ENCODE peak calls at places on chromosomes 5 and 9, in four cellular contexts. One of them, this sample, is unnamed.

GRCh38 chr5:157535042-157535865 is 40.3 kb downstream of the ADAM19 start:
- DNase-seq in HepG2: peak
- DNase-seq in K562: peak
- DNase-seq in HCT116: no peak
- DNase-seq in this sample: no peak

GRCh38 chr9:129282308-129283211 is 104.5 kb upstream of the IER5L start:
- DNase-seq in K562: no peak
- DNase-seq in HepG2: peak
- DNase-seq in HCT116: no peak
- DNase-seq in this sample: no peak

GRCh38 chr9:80899208-80899607 is 790.1 kb downstream of the TLE1 start:
- DNase-seq in HepG2: no peak
- DNase-seq in HCT116: no peak
- DNase-seq in K562: no peak
- DNase-seq in this sample: no peak

GRCh38 chr9:8679405-8679951 is 879.9 kb upstream of the DMAC1 start:
- DNase-seq in K562: no peak
- DNase-seq in HCT116: no peak
- DNase-seq in HepG2: no peak
- DNase-seq in this sample: no peak

GRCh38 chr5:81409845-81410369 is 16.0 kb upstream of the ACOT12 start:
- DNase-seq in HCT116: no peak
- DNase-seq in K562: no peak
- DNase-seq in HepG2: no peak
- DNase-seq in this sample: no peak

GRCh38 chr9:132164604-132165362 is 2.9 kb downstream of the NTNG2 start:
- DNase-seq in HCT116: no peak
- DNase-seq in K562: no peak
- DNase-seq in HepG2: peak
- DNase-seq in this sample: no peak

GRCh38 chr9:86591472-86591871 is 237.3 kb upstream of the TUT7 start:
- DNase-seq in HepG2: no peak
- DNase-seq in K562: no peak
- DNase-seq in HCT116: no peak
- DNase-seq in this sample: no peak

GRCh38 chr5:32814141-32814540 is 103.0 kb downstream of the NPR3 start:
- DNase-seq in K562: no peak
- DNase-seq in HepG2: no peak
- DNase-seq in HCT116: no peak
- DNase-seq in this sample: no peak

GRCh38 chr5:127001621-127002296 is 28.6 kb downstream of the MARCHF3 start:
- DNase-seq in HCT116: no peak
- DNase-seq in K562: no peak
- DNase-seq in HepG2: no peak
- DNase-seq in this sample: no peak

GRCh38 chr9:112041536-112042243 is 133.4 kb downstream of the SUSD1 start:
- DNase-seq in K562: no peak
- DNase-seq in HepG2: peak
- DNase-seq in HCT116: peak
- DNase-seq in this sample: peak

GRCh38 chr5:14270212-14270702 is 127.1 kb downstream of the TRIO start:
- DNase-seq in K562: peak
- DNase-seq in HCT116: peak
- DNase-seq in HepG2: peak
- DNase-seq in this sample: no peak

GRCh38 chr5:43429016-43429415 is 16.8 kb upstream of the CCL28 start:
- DNase-seq in K562: no peak
- DNase-seq in HCT116: no peak
- DNase-seq in HepG2: no peak
- DNase-seq in this sample: no peak

GRCh38 chr5:17132444-17133083 is 84.9 kb upstream of the BASP1 start:
- DNase-seq in HCT116: no peak
- DNase-seq in K562: peak
- DNase-seq in HepG2: no peak
- DNase-seq in this sample: no peak

GRCh38 chr5:133741396-133741795 is 129.1 kb upstream of the FSTL4 start:
- DNase-seq in K562: no peak
- DNase-seq in HepG2: no peak
- DNase-seq in HCT116: no peak
- DNase-seq in this sample: no peak
- TF ChIP-seq CTCF in K562: no peak
- TF ChIP-seq CTCF in HepG2: no peak
- TF ChIP-seq CTCF in HCT116: no peak
- TF ChIP-seq CTCF in this sample: no peak

DNA sequence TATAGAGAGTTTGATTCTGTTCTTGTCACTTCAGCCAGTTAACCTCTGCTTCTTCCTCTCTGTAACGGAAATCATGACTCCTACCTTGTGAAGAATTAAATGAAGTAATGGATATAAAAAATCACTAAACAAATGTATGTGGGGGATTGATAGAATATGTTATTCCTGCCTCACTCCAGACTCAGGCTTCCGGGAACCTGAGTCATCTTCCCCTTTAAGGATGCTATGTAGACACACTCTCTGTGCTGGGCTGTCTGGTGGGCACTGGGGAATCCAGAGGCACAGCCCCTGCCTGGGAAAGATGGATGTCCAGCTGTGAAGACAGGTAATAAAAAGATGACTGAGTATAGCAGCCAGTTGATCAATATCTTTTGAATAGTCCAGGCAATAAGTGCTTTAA is 77.4 kb downstream of the ZNF618 start:
- DNase-seq in K562: no peak
- DNase-seq in HepG2: no peak
- DNase-seq in HCT116: no peak
- DNase-seq in this sample: no peak
- TF ChIP-seq TCF7L2 in K562: no peak
- TF ChIP-seq TCF7L2 in HepG2: no peak
- TF ChIP-seq TCF7L2 in HCT116: no peak
- TF ChIP-seq TCF7L2 in this sample: no peak

GRCh38 chr9:4118666-4119065 is 181.2 kb downstream of the GLIS3 start:
- DNase-seq in HCT116: no peak
- DNase-seq in K562: no peak
- DNase-seq in HepG2: no peak
- DNase-seq in this sample: no peak
- H3K4me3 ChIP-seq in HCT116: no peak
- H3K4me3 ChIP-seq in K562: no peak
- H3K4me3 ChIP-seq in HepG2: no peak
- H3K4me3 ChIP-seq in this sample: no peak

GRCh38 chr5:88141695-88141979 is 127.0 kb downstream of the TMEM161B start:
- DNase-seq in HCT116: no peak
- DNase-seq in HepG2: no peak
- DNase-seq in K562: no peak
- DNase-seq in this sample: no peak
- TF ChIP-seq CTCF in HCT116: no peak
- TF ChIP-seq CTCF in HepG2: no peak
- TF ChIP-seq CTCF in K562: no peak
- TF ChIP-seq CTCF in this sample: peak

DNA sequence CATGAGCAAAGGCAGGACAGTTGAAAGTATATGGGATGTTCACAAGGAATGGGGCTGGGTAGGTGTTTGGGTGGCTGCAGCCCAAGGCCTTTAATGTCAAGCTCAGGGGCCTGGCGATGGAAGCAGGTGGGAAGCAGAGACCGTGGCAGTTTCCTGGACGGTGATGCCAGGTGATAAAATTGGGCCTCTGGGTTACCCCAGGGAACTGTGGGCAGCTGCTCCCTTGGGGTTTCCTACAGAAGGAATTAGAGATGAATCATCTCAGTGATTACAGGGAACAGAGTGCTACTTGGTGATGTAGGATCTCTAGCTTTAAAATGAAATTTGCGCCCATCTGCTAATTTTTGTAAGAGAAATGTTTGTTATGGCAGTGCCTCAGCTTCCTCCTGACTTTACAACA is 39.2 kb downstream of the TSTD2 start:
- DNase-seq in HCT116: no peak
- DNase-seq in HepG2: no peak
- DNase-seq in K562: no peak
- DNase-seq in this sample: no peak
- TF ChIP-seq TCF7L2 in HCT116: no peak
- TF ChIP-seq TCF7L2 in HepG2: no peak
- TF ChIP-seq TCF7L2 in K562: no peak
- TF ChIP-seq TCF7L2 in this sample: no peak

DNA sequence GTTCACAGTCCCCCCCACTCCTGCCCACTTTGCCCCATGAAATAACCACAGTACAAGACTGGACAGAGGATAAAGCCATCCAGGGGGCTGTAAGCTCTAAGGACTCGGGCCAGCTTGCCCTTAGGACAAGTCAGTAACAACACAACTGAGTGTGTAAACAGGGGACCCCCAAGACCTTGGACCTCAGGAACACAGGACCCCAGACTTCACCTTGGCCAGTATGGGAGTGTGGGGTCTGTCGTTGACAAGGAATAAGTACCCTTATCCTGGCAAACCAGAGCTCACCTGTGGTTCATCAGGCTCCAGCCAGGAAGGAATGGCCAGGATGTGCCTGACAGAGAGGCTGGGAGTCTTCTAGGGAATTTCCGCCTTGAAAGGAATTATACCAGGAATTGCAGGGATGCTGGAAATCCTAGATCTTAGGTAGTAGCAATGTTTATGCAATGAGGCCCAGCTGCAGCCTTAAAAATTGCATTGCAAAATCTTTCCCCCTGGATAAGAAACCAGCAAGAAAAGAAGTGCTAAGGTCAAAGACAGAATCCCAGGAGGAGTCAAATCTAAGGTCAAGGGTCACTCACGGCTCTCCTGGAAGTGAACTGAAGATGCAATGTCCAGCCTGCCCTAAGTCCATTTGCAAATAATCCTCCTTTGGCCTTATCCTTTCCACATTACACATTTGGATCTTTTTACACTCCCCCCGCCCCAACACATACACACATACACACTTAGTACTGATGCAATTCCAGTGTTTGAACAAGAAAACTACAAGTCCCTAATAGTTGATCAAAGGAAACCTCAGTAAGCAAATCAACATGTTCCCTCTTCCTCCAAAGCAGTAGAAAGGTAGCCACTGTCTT is 27.3 kb upstream of the TDRD7 start:
- DNase-seq in HepG2: no peak
- DNase-seq in K562: no peak
- DNase-seq in HCT116: no peak
- DNase-seq in this sample: no peak
- H3K4me3 ChIP-seq in HepG2: no peak
- H3K4me3 ChIP-seq in K562: no peak
- H3K4me3 ChIP-seq in HCT116: no peak
- H3K4me3 ChIP-seq in this sample: no peak

GRCh38 chr9:76302543-76302942 is 91.7 kb downstream of the RFK start:
- DNase-seq in K562: no peak
- DNase-seq in HCT116: no peak
- DNase-seq in HepG2: no peak
- DNase-seq in this sample: no peak
- TF ChIP-seq CTCF in K562: no peak
- TF ChIP-seq CTCF in HCT116: no peak
- TF ChIP-seq CTCF in HepG2: no peak
- TF ChIP-seq CTCF in this sample: no peak